ENCODE peak calls at places on chromosomes 4 and X, in four cellular contexts. Z, V, T and O are unnamed samples.

GRCh38 chr4:65668201-65669007 is 1.9 kb downstream of the EPHA5 start:
- DNase-seq in Z (no peak), V (no peak), T (no peak), O (no peak)

GRCh38 chr4:957581-958313 is 15.6 kb downstream of the DGKQ start:
- DNase-seq in Z (no peak), V (no peak), T (no peak), O (no peak)

GRCh38 chrX:44431206-44431605 is 87.7 kb upstream of the EFHC2 start:
- DNase-seq in Z (no peak), V (no peak), T (no peak), O (no peak)

GRCh38 chr4:87270144-87270543 is 49.7 kb upstream of the KLHL8 start:
- DNase-seq in Z (peak; percentile 50), V (peak; percentile 16), T (no peak), O (no peak)

GRCh38 chr4:100823066-100823992 is 305.5 kb upstream of the EMCN start:
- DNase-seq in Z (no peak), V (peak; percentile 43), T (no peak), O (no peak)

GRCh38 chrX:53686151-53686885 is at the start of gene HUWE1:
- DNase-seq in Z (peak; percentile 8), V (peak; percentile 30), T (peak; percentile 71), O (peak; percentile 79)

GRCh38 chr4:2939383-2940243 is 23.6 kb downstream of the NOP14 start:
- DNase-seq in Z (no peak), V (no peak), T (no peak), O (no peak)

GRCh38 chr4:2263701-2264321 is 1.9 kb upstream of the MXD4 start:
- DNase-seq in Z (no peak), V (peak; percentile 30), T (no peak), O (peak; percentile 53)

GRCh38 chr4:105546086-105546485 is 6.3 kb upstream of the ARHGEF38 start:
- DNase-seq in Z (no peak), V (no peak), T (no peak), O (no peak)

GRCh38 chr4:83212041-83212851 is 72.4 kb downstream of the COQ2 start:
- DNase-seq in Z (no peak), V (peak; percentile 65), T (peak; percentile 41), O (peak; percentile 24)